ENCODE peak calls at places on chromosomes 4 and X, in four cellular contexts. B is fibroblast of lung, V is ascending aorta, X is cardiac fibroblast. Q is an unnamed sample.

GRCh38 chrX:130083107-130083490 is 27.2 kb downstream of the ELF4 start:
- DNase-seq in V (no peak), X (no peak), B (no peak), Q (no peak)

GRCh38 chr4:107721436-107722090 is 1.5 kb upstream of the PAPSS1 start:
- DNase-seq in X (no peak), V (no peak), B (no peak), Q (no peak)

GRCh38 chr4:67684839-67685531 is 16.0 kb downstream of the UBA6 start:
- DNase-seq in V (no peak), X (peak), B (peak), Q (peak)

GRCh38 chrX:109843963-109844751 is 111.1 kb upstream of the ACSL4 start:
- DNase-seq in V (no peak), B (peak), X (no peak), Q (no peak)

GRCh38 chrX:149829751-149830191 is 48.0 kb downstream of the MAGEA9 start:
- DNase-seq in X (peak), V (no peak), B (peak), Q (peak)

GRCh38 chr4:16253127-16253960 is 27.1 kb upstream of the TAPT1 start:
- DNase-seq in X (peak), B (peak), V (no peak), Q (peak)

GRCh38 chr4:158667651-158668198 is 4.0 kb downstream of the C4orf46 start:
- DNase-seq in V (no peak), B (no peak), X (peak), Q (peak)

GRCh38 chr4:110085131-110085530 is 113.3 kb downstream of the ELOVL6 start:
- DNase-seq in V (no peak), B (peak), X (peak), Q (no peak)

GRCh38 chr4:98027827-98028226 is 115.4 kb downstream of the STPG2 start:
- DNase-seq in V (no peak), X (peak), B (peak), Q (peak)

GRCh38 chr4:106628616-106629606 is 260.3 kb upstream of the GIMD1 start:
- DNase-seq in X (no peak), V (no peak), B (peak), Q (peak)

GRCh38 chrX:42978655-42979379 is 200.9 kb upstream of the PPP1R2C start:
- DNase-seq in X (peak), V (no peak), B (peak), Q (no peak)

GRCh38 chr4:58163172-58163571 is 1053.0 kb upstream of the IGFBP7 start:
- DNase-seq in B (no peak), X (no peak), V (peak), Q (no peak)

GRCh38 chr4:32689520-32689919 is 1969.4 kb downstream of the PCDH7 start:
- DNase-seq in X (no peak), B (peak), V (no peak), Q (peak)

GRCh38 chr4:182207806-182208483 is 35.3 kb upstream of the TENM3 start:
- DNase-seq in V (no peak), X (peak), B (peak), Q (peak)

GRCh38 chr4:176185068-176185467 is 10.3 kb downstream of the SPATA4 start:
- DNase-seq in V (no peak), B (peak), X (peak), Q (peak)

GRCh38 chr4:159451006-159451405 is 348.1 kb downstream of the RAPGEF2 start:
- DNase-seq in V (no peak), X (peak), B (peak), Q (peak)

GRCh38 chr4:148881860-148882643 is 439.8 kb upstream of the NR3C2 start:
- DNase-seq in X (no peak), B (no peak), V (no peak), Q (no peak)

GRCh38 chrX:103730147-103730546 is 19.4 kb downstream of the TMEM31 start:
- DNase-seq in B (peak), X (peak), V (no peak), Q (peak)

GRCh38 chr4:25991296-25991695 is 77.3 kb downstream of the SMIM20 start:
- DNase-seq in B (no peak), X (no peak), V (peak), Q (no peak)

GRCh38 chr4:602559-602942 is 22.8 kb upstream of the PDE6B start:
- DNase-seq in B (no peak), X (peak), V (no peak), Q (peak)

GRCh38 chrX:118550792-118551191 is 55.2 kb downstream of the DOCK11 start:
- DNase-seq in B (peak), V (no peak), X (no peak), Q (peak)

GRCh38 chr4:117326091-117326490 is 240.7 kb upstream of the TRAM1L1 start:
- DNase-seq in V (no peak), B (peak), X (no peak), Q (no peak)

GRCh38 chrX:132216806-132217202 is 2.4 kb downstream of the RAP2C start:
- DNase-seq in B (peak), X (peak), V (no peak), Q (peak)

GRCh38 chr4:108170729-108171540 is 2.2 kb upstream of the LEF1 start:
- DNase-seq in B (no peak), X (no peak), V (no peak), Q (no peak)

GRCh38 chr4:73919691-73920090 is 50.5 kb downstream of the CXCL1 start:
- DNase-seq in X (peak), B (peak), V (no peak), Q (no peak)

GRCh38 chr4:86935833-86936721 is 1.3 kb downstream of the AFF1 start:
- DNase-seq in B (peak), X (peak), V (peak), Q (peak)

GRCh38 chr4:186920486-186920885 is 196.8 kb upstream of the FAT1 start:
- DNase-seq in B (peak), V (no peak), X (peak), Q (peak)

GRCh38 chr4:152535236-152535902 is 523 bp downstream of the FBXW7 start:
- DNase-seq in V (no peak), X (no peak), B (no peak), Q (no peak)

GRCh38 chrX:48715066-48715465 is 18.5 kb downstream of the SUV39H1 start:
- DNase-seq in X (peak), V (no peak), B (peak), Q (peak)

GRCh38 chrX:129931411-129932136 is 25.6 kb downstream of the UTP14A start:
- DNase-seq in V (peak), B (peak), X (peak), Q (peak)

GRCh38 chrX:20861113-20861512 is 513.1 kb upstream of the CNKSR2 start:
- DNase-seq in B (no peak), X (no peak), V (no peak), Q (no peak)

DNA sequence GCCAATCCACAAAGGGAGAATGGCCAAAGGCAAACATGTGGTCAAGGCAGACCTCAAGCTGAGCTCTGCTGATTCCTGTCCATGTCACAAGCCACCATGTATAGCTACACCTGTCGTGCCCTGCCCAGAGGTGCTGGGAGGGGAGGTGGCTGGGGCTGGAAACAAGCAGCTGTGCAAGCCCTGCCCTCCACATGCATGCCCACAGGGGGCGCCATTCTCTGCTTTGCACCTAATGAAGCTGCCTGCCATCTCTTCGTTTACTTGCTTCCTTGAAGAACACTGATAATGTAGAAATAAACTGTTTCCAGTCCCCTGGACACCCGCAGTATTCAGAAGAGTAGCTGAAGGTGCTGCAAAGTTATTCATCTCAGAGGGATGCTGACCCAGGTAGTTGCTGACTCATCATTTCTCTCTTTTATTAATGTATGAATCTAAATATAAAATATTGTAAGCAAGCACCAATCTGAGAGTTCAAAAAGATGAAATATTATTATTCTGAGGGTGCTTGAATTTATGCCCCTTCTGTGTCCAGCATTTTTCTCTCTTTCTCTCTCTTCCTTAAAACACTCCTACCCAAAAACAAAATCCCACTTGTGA is 278.6 kb downstream of the ADGRA3 start:
- DNase-seq in X (peak), V (no peak), B (no peak), Q (peak)
- TF ChIP-seq CTCF in X (peak), V (no peak), B (peak), Q (peak)

DNA sequence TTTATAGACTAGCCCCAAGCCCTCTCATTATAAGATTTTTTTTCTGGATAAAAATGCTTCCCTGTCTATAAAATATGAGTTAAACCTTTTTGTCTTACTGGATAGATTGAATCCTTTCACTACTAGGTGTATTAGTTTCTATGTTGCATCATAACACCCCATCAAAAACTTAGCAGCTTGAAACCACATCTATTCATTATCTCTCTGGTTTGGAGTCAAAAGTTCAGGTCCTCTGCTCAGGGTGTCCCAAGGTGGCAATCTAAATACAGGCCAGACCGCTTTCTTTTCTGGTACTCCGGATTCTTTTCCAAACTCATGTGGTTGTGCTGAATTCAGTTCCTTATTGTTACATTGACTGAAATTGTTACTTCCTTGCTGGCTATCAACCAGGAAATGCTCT is 515.5 kb downstream of the PDHA2 start:
- DNase-seq in X (no peak), B (no peak), V (no peak), Q (no peak)
- H3K4me3 ChIP-seq in X (no peak), B (no peak), V (no peak), Q (no peak)

DNA sequence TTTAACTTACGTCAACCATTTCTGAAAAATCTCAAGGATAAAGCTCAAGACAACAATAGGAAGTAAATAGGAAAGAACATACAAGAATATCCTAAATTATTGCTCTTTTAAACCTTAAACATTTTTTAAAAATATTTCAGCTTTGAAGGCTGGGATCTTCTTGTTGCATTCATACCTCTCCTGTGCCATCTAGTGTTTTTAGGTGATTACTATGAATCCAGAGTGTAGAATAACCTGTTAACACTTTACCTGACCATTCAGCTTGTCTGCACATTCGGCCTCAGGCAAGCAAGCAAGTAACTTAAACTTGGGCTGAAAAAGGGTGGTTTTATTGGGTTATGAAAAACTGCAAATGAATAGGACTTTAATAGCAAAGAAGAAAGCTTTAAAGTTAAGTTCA is 507.8 kb upstream of the INTU start:
- DNase-seq in B (peak), X (peak), V (no peak), Q (peak)
- TF ChIP-seq CTCF in B (peak), X (no peak), V (no peak), Q (peak)

GRCh38 chr4:3039706-3040366 is 34.5 kb downstream of the HTT-AS start:
- DNase-seq in B (no peak), X (no peak), V (peak), Q (no peak)

GRCh38 chr4:3042226-3042625 is 32.1 kb downstream of the HTT-AS start:
- DNase-seq in V (peak), B (no peak), X (no peak), Q (no peak)

GRCh38 chr4:3043272-3044020 is 30.9 kb downstream of the HTT-AS start:
- DNase-seq in X (no peak), V (peak), B (no peak), Q (no peak)

GRCh38 chr4:3040447-3041191 is 33.7 kb downstream of the HTT-AS start:
- DNase-seq in V (peak), B (no peak), X (no peak), Q (no peak)

GRCh38 chr4:3041192-3042142 is 32.9 kb downstream of the HTT-AS start:
- DNase-seq in V (peak), X (peak), B (peak), Q (peak)
- H3K4me3 ChIP-seq in V (peak), X (peak), B (peak), Q (peak)

GRCh38 chr4:183600189-183600685 is 58.7 kb downstream of the RWDD4 start:
- DNase-seq in X (peak), V (no peak), B (no peak), Q (no peak)
- TF ChIP-seq CTCF in X (peak), V (no peak), B (peak), Q (peak)

DNA sequence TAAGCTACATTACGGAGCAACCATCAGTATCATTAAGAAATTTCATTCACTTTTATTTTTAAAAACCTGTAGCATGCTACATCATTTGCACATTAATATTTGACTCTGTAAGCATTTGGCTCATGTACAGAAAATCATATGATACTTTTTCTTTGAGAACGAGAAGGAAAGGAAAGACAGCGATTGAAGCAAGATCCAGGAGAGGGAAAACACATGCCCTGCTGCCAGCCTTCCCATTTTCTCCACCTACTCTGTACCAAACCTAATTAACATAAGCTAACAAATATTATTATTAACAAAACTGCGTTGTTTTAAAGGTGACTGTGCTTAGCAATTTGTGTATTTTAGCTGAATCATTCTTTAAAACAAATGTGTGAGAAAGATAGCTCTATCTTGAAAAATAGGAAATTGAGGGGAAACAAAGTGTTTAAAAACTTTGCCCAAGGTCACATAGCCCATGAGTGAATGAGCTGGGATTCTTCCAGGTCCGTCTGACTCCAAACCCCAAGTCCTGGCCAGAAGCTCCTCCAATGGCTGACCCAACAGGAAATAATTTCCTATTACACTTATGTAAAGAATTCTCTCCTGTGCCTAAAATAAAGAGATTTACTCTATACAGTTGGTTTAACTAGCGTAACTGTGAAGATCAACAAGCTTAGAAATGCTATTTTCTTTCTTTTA is 287.4 kb downstream of the ARHGAP24 start:
- DNase-seq in X (peak), V (peak), B (peak), Q (peak)
- H3K4me3 ChIP-seq in X (no peak), V (peak), B (no peak), Q (no peak)

GRCh38 chr4:77430847-77431246 is 174.8 kb upstream of the CXCL13 start:
- DNase-seq in V (no peak), B (no peak), X (no peak), Q (no peak)
- TF ChIP-seq CTCF in V (no peak), B (no peak), X (no peak), Q (no peak)

GRCh38 chr4:119040711-119041185 is 94.9 kb upstream of the MYOZ2 start:
- DNase-seq in B (peak), X (peak), V (no peak), Q (peak)
- H3K4me3 ChIP-seq in B (no peak), X (no peak), V (no peak), Q (no peak)

DNA sequence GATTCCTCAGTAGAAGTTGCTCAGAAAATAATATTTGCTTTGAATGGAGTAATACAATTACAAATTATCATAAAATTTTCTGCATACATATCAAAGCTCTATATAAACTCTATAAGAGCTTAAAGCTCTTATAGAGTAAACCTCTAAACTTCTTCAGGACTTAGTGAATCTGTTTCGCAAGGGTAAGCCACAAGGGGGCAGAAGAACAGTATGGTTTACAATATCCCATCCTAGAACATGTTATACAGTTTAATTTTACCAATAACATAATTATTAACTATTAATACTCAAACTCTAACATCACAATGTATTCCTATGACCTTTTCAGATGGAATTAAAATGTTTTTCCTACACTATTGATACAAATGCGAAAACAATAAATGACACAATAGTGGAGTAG is 33.8 kb upstream of the SPANXN1 start:
- DNase-seq in X (peak), V (no peak), B (no peak), Q (peak)
- TF ChIP-seq CTCF in X (peak), V (no peak), B (no peak), Q (peak)

Q was measured in fibroblast of mammary gland.